ENCODE peak calls at places on chromosomes 2 and 18, in four cellular contexts. One of them, this sample, is unnamed.

GRCh38 chr18:31487251-31488015 is 10.5 kb upstream of the DSG2 start:
- DNase-seq in cardiac muscle cell: no peak
- DNase-seq in upper lobe of left lung: no peak
- DNase-seq in A549: peak
- DNase-seq in this sample: peak

GRCh38 chr18:32612651-32613050 is 142.0 kb upstream of the GAREM1 start:
- DNase-seq in upper lobe of left lung: no peak
- DNase-seq in A549: no peak
- DNase-seq in cardiac muscle cell: no peak
- DNase-seq in this sample: no peak

GRCh38 chr2:164847966-164848365 is 6.3 kb upstream of the COBLL1 start:
- DNase-seq in cardiac muscle cell: no peak
- DNase-seq in A549: no peak
- DNase-seq in upper lobe of left lung: no peak
- DNase-seq in this sample: peak

GRCh38 chr2:44310287-44310686 is 35.0 kb downstream of the SLC3A1 start:
- DNase-seq in upper lobe of left lung: no peak
- DNase-seq in A549: peak
- DNase-seq in cardiac muscle cell: no peak
- DNase-seq in this sample: no peak

GRCh38 chr2:188813315-188813714 is 160.9 kb upstream of the COL3A1 start:
- DNase-seq in cardiac muscle cell: no peak
- DNase-seq in A549: no peak
- DNase-seq in upper lobe of left lung: no peak
- DNase-seq in this sample: peak

GRCh38 chr18:28095041-28095440 is 81.9 kb downstream of the CDH2 start:
- DNase-seq in upper lobe of left lung: no peak
- DNase-seq in A549: peak
- DNase-seq in cardiac muscle cell: no peak
- DNase-seq in this sample: no peak

GRCh38 chr2:90069290-90069894 is 1377.9 kb downstream of the RPIA start:
- DNase-seq in A549: peak
- DNase-seq in upper lobe of left lung: peak
- DNase-seq in cardiac muscle cell: peak
- DNase-seq in this sample: no peak

GRCh38 chr2:170165129-170165528 is 12.8 kb upstream of the MYO3B start:
- DNase-seq in upper lobe of left lung: no peak
- DNase-seq in A549: no peak
- DNase-seq in cardiac muscle cell: no peak
- DNase-seq in this sample: no peak

GRCh38 chr2:126907671-126908070 is 9.0 kb downstream of the TEX51 start:
- DNase-seq in upper lobe of left lung: peak
- DNase-seq in A549: no peak
- DNase-seq in cardiac muscle cell: no peak
- DNase-seq in this sample: no peak

GRCh38 chr18:41391616-41392610 is 563.1 kb upstream of the PIK3C3 start:
- DNase-seq in A549: peak
- DNase-seq in upper lobe of left lung: peak
- DNase-seq in cardiac muscle cell: peak
- DNase-seq in this sample: peak

GRCh38 chr2:2698182-2699116 is 367.4 kb upstream of the MYT1L start:
- DNase-seq in upper lobe of left lung: peak
- DNase-seq in A549: peak
- DNase-seq in cardiac muscle cell: peak
- DNase-seq in this sample: no peak

GRCh38 chr18:33870059-33870458 is 292.0 kb downstream of the ASXL3 start:
- DNase-seq in upper lobe of left lung: no peak
- DNase-seq in cardiac muscle cell: peak
- DNase-seq in A549: no peak
- DNase-seq in this sample: no peak

GRCh38 chr18:33866386-33866785 is 288.4 kb downstream of the ASXL3 start:
- DNase-seq in upper lobe of left lung: no peak
- DNase-seq in cardiac muscle cell: no peak
- DNase-seq in A549: no peak
- DNase-seq in this sample: no peak

GRCh38 chr18:33875029-33875428 is 297.0 kb downstream of the ASXL3 start:
- DNase-seq in A549: no peak
- DNase-seq in upper lobe of left lung: no peak
- DNase-seq in cardiac muscle cell: no peak
- DNase-seq in this sample: no peak

GRCh38 chr18:33873127-33873526 is 295.1 kb downstream of the ASXL3 start:
- DNase-seq in cardiac muscle cell: no peak
- DNase-seq in upper lobe of left lung: no peak
- DNase-seq in A549: no peak
- DNase-seq in this sample: no peak

DNA sequence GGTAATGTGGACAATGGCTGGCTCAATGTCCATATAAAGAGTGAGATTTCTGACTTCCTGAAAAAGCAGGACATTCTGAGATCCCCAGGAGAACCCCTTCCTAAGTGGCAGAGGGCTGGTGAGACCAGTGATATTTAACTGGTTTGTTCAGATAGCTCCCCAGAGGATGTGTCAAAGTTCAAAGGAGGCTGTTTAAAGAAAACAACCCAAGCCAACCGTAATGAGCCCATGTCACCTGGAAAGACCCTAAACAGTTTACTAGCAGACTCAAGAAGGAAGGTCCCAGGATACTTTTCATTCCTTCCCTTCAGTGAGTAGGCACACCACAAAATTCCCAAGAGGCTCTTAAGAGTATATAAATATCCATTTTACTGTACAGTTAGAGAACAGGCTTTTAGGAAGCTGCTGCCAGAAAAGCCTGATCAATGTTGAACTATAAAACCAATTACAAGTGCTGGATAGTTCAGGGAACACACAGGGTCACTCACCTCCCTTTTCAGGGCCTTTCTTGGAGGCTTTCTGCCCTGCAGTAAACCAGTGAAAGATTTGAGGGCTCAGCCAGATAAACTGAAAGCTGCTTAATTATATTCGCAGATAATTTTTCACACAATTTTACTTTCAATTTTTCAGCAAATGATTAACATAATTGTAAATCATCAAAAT is 293.5 kb downstream of the ASXL3 start:
- DNase-seq in cardiac muscle cell: no peak
- DNase-seq in upper lobe of left lung: no peak
- DNase-seq in A549: no peak
- DNase-seq in this sample: no peak
- TF ChIP-seq CTCF in cardiac muscle cell: no peak
- TF ChIP-seq CTCF in upper lobe of left lung: no peak
- TF ChIP-seq CTCF in A549: no peak
- TF ChIP-seq CTCF in this sample: no peak

DNA sequence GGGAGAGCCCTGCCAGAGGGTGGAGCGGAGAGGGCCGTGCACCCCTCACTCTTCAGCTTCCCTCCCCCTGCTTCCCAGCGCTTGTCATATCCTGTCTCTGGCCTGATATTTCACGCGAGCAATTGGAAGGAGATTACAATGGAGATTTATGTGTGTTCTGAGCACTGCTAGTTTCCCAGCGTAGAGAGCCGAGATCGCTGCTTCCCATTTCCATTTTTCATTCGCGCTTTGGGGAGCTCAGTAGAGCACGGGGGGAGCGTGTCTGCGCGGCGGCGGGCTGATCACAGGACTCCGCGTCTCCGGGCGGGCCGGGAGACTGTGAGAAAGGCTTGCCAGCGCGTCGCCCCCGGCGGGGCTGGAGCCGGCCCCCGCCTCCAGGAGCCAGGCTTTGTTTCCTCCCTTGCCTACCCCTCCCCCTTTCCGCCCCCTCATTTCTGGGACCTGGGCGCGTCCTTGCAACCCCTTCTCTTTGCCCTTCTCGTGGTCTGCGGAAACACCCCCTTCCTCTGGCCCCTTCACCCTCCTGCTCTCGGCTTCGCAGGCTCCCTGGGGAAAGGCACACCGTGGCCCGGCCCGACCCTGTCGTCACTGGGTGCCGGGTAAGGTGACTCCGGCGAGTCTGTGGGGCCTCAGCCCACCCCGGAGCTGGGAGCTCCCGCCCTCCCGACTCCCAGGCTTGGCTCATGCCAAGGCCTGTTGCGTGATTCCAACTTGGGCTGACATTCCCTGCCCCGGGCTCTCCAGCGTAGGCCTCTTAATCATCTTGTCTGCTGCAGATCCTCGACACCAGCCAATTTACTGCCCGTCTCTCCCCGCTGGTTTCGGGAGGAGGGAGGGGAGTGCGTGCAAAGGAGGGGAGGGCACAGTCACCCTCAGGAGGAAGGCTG is 5.8 kb downstream of the DLX2 start:
- DNase-seq in A549: no peak
- DNase-seq in upper lobe of left lung: peak
- DNase-seq in cardiac muscle cell: no peak
- DNase-seq in this sample: no peak
- H3K4me3 ChIP-seq in A549: no peak
- H3K4me3 ChIP-seq in upper lobe of left lung: peak
- H3K4me3 ChIP-seq in cardiac muscle cell: peak
- H3K4me3 ChIP-seq in this sample: peak

DNA sequence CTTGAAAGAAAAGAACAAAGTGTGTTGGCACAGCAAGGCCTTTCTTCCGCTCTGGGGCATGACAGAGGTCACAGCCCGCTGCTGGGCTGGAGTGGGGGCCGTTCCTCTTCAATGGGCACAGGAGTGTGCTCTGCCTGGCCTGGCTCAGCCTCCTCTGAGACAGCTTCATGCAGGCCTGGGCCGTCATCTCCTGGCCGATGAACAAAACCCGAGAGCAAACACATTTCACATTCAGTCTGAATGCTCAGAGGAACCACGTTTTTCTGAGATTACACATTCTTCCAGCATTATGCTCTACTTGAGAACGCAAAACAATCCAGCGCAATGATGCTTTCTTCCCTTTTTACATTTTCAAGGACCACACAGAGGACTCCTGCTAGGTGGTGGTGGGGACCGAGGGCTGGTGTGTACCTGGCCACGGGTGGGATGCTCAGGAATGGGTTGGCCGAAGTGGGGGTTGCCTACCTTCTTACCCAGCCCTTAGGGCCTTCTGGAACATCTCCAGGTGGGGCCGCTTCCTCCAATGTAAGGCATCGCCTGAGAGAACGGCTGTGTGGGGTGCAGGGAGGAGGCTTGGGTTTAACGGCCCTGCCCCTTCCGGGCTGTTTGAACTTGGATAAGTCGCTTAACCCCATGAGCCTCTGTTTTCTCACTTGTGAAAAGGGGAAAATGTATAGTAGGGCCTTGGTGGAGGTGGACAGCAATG is 34.8 kb downstream of the EMILIN2 start:
- DNase-seq in cardiac muscle cell: no peak
- DNase-seq in upper lobe of left lung: peak
- DNase-seq in A549: no peak
- DNase-seq in this sample: peak
- TF ChIP-seq CTCF in cardiac muscle cell: peak
- TF ChIP-seq CTCF in upper lobe of left lung: no peak
- TF ChIP-seq CTCF in A549: no peak
- TF ChIP-seq CTCF in this sample: no peak

DNA sequence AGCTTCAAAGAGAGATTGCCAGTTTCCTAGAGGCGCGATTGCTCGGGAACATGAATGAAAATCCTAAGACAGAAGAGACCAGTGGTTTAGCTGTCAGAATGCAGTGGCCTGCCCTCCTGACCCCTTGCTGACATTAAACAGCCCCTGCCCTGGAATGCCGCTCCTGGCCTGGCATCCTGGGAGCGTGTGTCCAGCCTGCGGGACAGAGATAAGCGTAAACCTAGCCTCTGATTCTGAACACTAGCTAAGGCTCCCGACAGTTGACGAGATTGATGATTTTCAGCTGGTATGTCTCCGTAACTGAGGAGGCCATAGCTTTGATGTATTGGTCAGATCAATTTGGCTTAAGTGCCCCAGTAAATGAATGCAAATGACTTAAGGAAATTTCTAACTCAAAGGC is 142.3 kb upstream of the L3MBTL4 start:
- DNase-seq in A549: no peak
- DNase-seq in upper lobe of left lung: no peak
- DNase-seq in cardiac muscle cell: peak
- DNase-seq in this sample: no peak
- H3K4me3 ChIP-seq in A549: no peak
- H3K4me3 ChIP-seq in upper lobe of left lung: no peak
- H3K4me3 ChIP-seq in cardiac muscle cell: no peak
- H3K4me3 ChIP-seq in this sample: no peak

GRCh38 chr18:55275042-55275897 is 312.7 kb downstream of the TCF4 start:
- DNase-seq in A549: peak
- DNase-seq in upper lobe of left lung: no peak
- DNase-seq in cardiac muscle cell: no peak
- DNase-seq in this sample: peak
- TF ChIP-seq CTCF in A549: no peak
- TF ChIP-seq CTCF in upper lobe of left lung: no peak
- TF ChIP-seq CTCF in cardiac muscle cell: peak
- TF ChIP-seq CTCF in this sample: peak

DNA sequence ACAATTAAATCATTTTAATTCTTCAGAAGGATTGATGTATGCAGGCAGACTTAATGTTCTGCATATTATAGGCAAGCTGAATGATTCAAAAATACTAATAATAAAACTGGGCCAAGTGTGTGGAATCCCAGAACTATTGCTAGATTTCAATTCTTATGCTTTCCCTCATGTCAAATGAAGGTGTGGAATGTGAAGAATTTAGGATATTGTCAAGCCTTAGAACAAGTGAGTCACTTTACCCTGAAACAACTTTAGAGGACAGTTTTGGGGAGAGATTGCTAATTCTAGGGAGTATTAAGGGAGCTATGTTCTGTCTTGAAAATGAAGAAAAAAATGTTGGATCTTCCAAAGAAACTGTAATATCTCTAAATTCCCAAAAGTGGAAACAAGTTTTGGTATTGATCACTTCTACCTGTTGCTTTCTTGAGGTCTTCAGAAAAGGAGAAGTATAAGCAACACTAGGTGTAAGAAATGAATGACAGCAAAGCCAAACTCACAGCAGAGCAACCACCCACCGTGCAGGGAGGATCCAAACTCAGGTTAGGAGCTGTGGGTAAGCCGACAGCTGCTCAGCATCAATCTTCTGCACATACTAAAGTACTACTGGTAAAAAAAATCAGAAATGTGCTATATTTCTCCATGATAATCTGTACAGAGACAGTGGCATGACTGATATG is 818.1 kb downstream of the SLC4A3 start:
- DNase-seq in cardiac muscle cell: no peak
- DNase-seq in A549: no peak
- DNase-seq in upper lobe of left lung: no peak
- DNase-seq in this sample: no peak
- H3K4me3 ChIP-seq in cardiac muscle cell: no peak
- H3K4me3 ChIP-seq in A549: no peak
- H3K4me3 ChIP-seq in upper lobe of left lung: no peak
- H3K4me3 ChIP-seq in this sample: no peak